ENCODE peak calls at places on chromosomes 2 and 18, in seven cellular contexts. E is cardiac muscle cell, J is left ventricle myocardium inferior, N is suprapubic skin, L is transverse colon, X is HepG2, G is GM12878. D is an unnamed sample. For H3K4me1, the result is how much of the 10 kb centered on the place peaks cover.

GRCh38 chr2:71468279-71469015 is 15.1 kb downstream of the DYSF start:
- DNase-seq in E (no peak), J (no peak), N (no peak), L (no peak), X (no peak), G (no peak), D (no peak)

GRCh38 chr2:133317161-133317560 is 251.1 kb downstream of the NCKAP5 start:
- DNase-seq in E (no peak), J (no peak), N (no peak), L (no peak), X (no peak), G (no peak), D (no peak)

GRCh38 chr18:68840554-68841263 is 42.8 kb downstream of the CCDC102B start:
- DNase-seq in E (no peak), J (no peak), N (no peak), L (no peak), X (peak), G (no peak), D (no peak)

GRCh38 chr2:73297151-73297559 is 3.8 kb upstream of the EGR4 start:
- DNase-seq in E (no peak), J (no peak), N (no peak), L (no peak), X (no peak), G (no peak), D (peak)

GRCh38 chr2:165793779-165794519 is at the start of gene GALNT3:
- DNase-seq in E (peak), J (no peak), N (peak), L (peak), X (no peak), G (no peak), D (no peak)

GRCh38 chr2:128563348-128563687 is 244.7 kb upstream of the HS6ST1 start:
- DNase-seq in E (no peak), J (peak), N (peak), L (peak), X (no peak), G (no peak), D (no peak)

GRCh38 chr2:169131587-169132512 is 62.5 kb downstream of the DHRS9 start:
- DNase-seq in E (no peak), J (no peak), N (no peak), L (no peak), X (peak), G (peak), D (no peak)

GRCh38 chr2:28326469-28326805 is 66.2 kb upstream of the FOSL2 start:
- DNase-seq in E (no peak), J (no peak), N (no peak), L (no peak), X (no peak), G (no peak), D (no peak)

GRCh38 chr2:24400207-24400907 is 40.0 kb upstream of the ITSN2 start:
- DNase-seq in E (no peak), J (no peak), N (no peak), L (no peak), X (no peak), G (no peak), D (no peak)

GRCh38 chr2:168194784-168195522 is 52.4 kb downstream of the STK39 start:
- DNase-seq in E (no peak), J (no peak), N (no peak), L (no peak), X (no peak), G (peak), D (no peak)

GRCh38 chr2:102735431-102736130 is 26.2 kb upstream of the TMEM182 start:
- DNase-seq in E (no peak), J (no peak), N (no peak), L (peak), X (peak), G (no peak), D (no peak)

GRCh38 chr2:168632733-168633132 is 169.7 kb upstream of the NOSTRIN start:
- DNase-seq in E (peak), J (no peak), N (no peak), L (no peak), X (no peak), G (no peak), D (peak)

GRCh38 chr2:112153179-112153490 is 14.9 kb downstream of the FBLN7 start:
- DNase-seq in E (no peak), J (no peak), N (no peak), L (no peak), X (no peak), G (no peak), D (no peak)

GRCh38 chr18:26415631-26416030 is 132.7 kb downstream of the KCTD1 start:
- DNase-seq in E (no peak), J (no peak), N (no peak), L (no peak), X (no peak), G (no peak), D (no peak)

GRCh38 chr2:79670198-79670597 is 157.3 kb downstream of the CTNNA2 start:
- DNase-seq in E (peak), J (no peak), N (no peak), L (no peak), X (peak), G (no peak), D (no peak)

GRCh38 chr2:69994166-69994565 is 32.7 kb upstream of the ASPRV1 start:
- DNase-seq in E (no peak), J (no peak), N (peak), L (no peak), X (no peak), G (no peak), D (no peak)

GRCh38 chr2:100395532-100396350 is 21.7 kb downstream of the CHST10 start:
- DNase-seq in E (no peak), J (no peak), N (no peak), L (no peak), X (no peak), G (no peak), D (no peak)

GRCh38 chr2:58535182-58535581 is 294.1 kb upstream of the FANCL start:
- DNase-seq in E (peak), J (no peak), N (no peak), L (no peak), X (no peak), G (no peak), D (no peak)

GRCh38 chr2:146990311-146990781 is 854.5 kb upstream of the ACVR2A start:
- DNase-seq in E (no peak), J (no peak), N (no peak), L (no peak), X (no peak), G (no peak), D (no peak)

GRCh38 chr18:77102246-77103040 is 30.1 kb downstream of the MBP start:
- DNase-seq in E (no peak), J (no peak), N (no peak), L (no peak), X (no peak), G (peak), D (no peak)

GRCh38 chr2:652881-653480 is 24.2 kb downstream of the TMEM18 start:
- DNase-seq in E (no peak), J (no peak), N (no peak), L (no peak), X (no peak), G (no peak), D (no peak)

GRCh38 chr2:69122271-69122670 is 109.3 kb downstream of the ANTXR1 start:
- DNase-seq in E (no peak), J (no peak), N (no peak), L (no peak), X (no peak), G (no peak), D (no peak)

GRCh38 chr18:78803104-78803503 is 176.5 kb upstream of the SALL3 start:
- DNase-seq in E (no peak), J (no peak), N (no peak), L (no peak), X (no peak), G (no peak), D (no peak)

GRCh38 chr2:101803945-101804696 is 106.6 kb downstream of the MAP4K4 start:
- DNase-seq in E (no peak), J (no peak), N (no peak), L (no peak), X (peak), G (no peak), D (no peak)

GRCh38 chr2:24721470-24721869 is 71.7 kb downstream of the PTRHD1 start:
- DNase-seq in E (no peak), J (peak), N (peak), L (peak), X (no peak), G (peak), D (peak)

GRCh38 chr2:54079331-54079730 is 36.1 kb upstream of the ACYP2 start:
- DNase-seq in E (no peak), J (no peak), N (no peak), L (no peak), X (no peak), G (no peak), D (no peak)

GRCh38 chr2:241869087-241869961 is at the start of gene RTP5:
- DNase-seq in E (no peak), J (peak), N (no peak), L (no peak), X (no peak), G (no peak), D (peak)

GRCh38 chr18:34401775-34402174 is 177.1 kb upstream of the NOL4 start:
- DNase-seq in E (no peak), J (no peak), N (no peak), L (no peak), X (no peak), G (no peak), D (no peak)

GRCh38 chr2:125386074-125386473 is 1269.9 kb upstream of the GYPC start:
- DNase-seq in E (no peak), J (no peak), N (no peak), L (no peak), X (no peak), G (no peak), D (no peak)

GRCh38 chr2:9401059-9401547 is 22.2 kb downstream of the ITGB1BP1 start:
- DNase-seq in E (no peak), J (no peak), N (peak), L (no peak), X (no peak), G (no peak), D (no peak)

GRCh38 chr2:27086722-27087446 is at the start of gene KHK:
- DNase-seq in E (peak), J (peak), N (no peak), L (peak), X (peak), G (no peak), D (peak)

GRCh38 chr2:168210898-168211570 is 36.4 kb downstream of the STK39 start:
- DNase-seq in E (no peak), J (no peak), N (no peak), L (no peak), X (peak), G (no peak), D (no peak)

GRCh38 chr2:39099820-39100728 is 20.8 kb downstream of the SOS1 start:
- DNase-seq in E (no peak), J (no peak), N (no peak), L (no peak), X (no peak), G (no peak), D (no peak)

GRCh38 chr2:8636691-8637636 is 44.9 kb upstream of the ID2 start:
- DNase-seq in E (peak), J (no peak), N (peak), L (no peak), X (no peak), G (no peak), D (no peak)

GRCh38 chr2:99442837-99443236 is 47.0 kb downstream of the REV1 start:
- DNase-seq in E (peak), J (no peak), N (no peak), L (no peak), X (no peak), G (no peak), D (no peak)

GRCh38 chr18:41144444-41144843 is 810.6 kb upstream of the PIK3C3 start:
- DNase-seq in E (no peak), J (no peak), N (no peak), L (no peak), X (no peak), G (no peak), D (no peak)

GRCh38 chr2:10914272-10914693 is 2.5 kb downstream of the KCNF1 start:
- DNase-seq in E (no peak), J (no peak), N (no peak), L (peak), X (no peak), G (no peak), D (no peak)

GRCh38 chr2:106857882-106858478 is 28.0 kb downstream of the ST6GAL2 start:
- DNase-seq in E (no peak), J (no peak), N (no peak), L (no peak), X (no peak), G (no peak), D (no peak)

DNA sequence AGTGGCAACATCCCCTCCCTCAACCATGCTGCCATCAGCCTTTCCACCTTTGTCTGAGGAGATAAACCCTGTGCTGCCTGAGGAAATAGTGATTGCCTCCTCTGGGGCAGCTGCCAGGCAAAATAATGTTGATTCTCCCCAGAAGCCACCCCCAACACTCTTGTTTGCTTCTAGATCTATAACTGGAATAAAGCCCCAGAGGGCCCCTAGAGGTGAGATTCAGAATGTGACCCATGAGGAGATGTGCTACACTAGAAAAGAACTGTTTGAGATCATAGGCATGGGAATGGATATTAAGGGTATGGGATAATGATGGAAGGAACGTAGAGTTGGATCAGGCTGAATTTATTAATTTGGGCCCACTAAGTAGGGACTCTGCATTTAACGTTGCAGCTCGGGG is 116.3 kb upstream of the RMP24 start:
- DNase-seq in E (no peak), J (no peak), N (no peak), L (no peak), X (no peak), G (no peak), D (no peak)
- TF ChIP-seq CTCF in E (no peak), J (no peak), N (no peak), L (no peak), X (no peak), G (no peak), D (no peak)

GRCh38 chr2:233334915-233335314 is 19.4 kb upstream of the DGKD start:
- DNase-seq in E (no peak), J (no peak), N (no peak), L (no peak), X (no peak), G (no peak), D (no peak)

GRCh38 chr2:233338046-233338445 is 16.2 kb upstream of the DGKD start:
- DNase-seq in E (no peak), J (no peak), N (no peak), L (no peak), X (no peak), G (no peak), D (peak)

GRCh38 chr2:233332125-233332524 is 22.2 kb upstream of the DGKD start:
- DNase-seq in E (no peak), J (no peak), N (no peak), L (no peak), X (no peak), G (no peak), D (no peak)

GRCh38 chr2:233338969-233339368 is 15.3 kb upstream of the DGKD start:
- DNase-seq in E (no peak), J (no peak), N (no peak), L (no peak), X (no peak), G (no peak), D (no peak)

GRCh38 chr2:233336541-233336940 is 17.8 kb upstream of the DGKD start:
- DNase-seq in E (no peak), J (no peak), N (no peak), L (peak), X (no peak), G (no peak), D (no peak)
- H3K4me1 ChIP-seq in E (under half), J (under half), N (under half), L (under half), X (under half), G (under half), D (under half)

DNA sequence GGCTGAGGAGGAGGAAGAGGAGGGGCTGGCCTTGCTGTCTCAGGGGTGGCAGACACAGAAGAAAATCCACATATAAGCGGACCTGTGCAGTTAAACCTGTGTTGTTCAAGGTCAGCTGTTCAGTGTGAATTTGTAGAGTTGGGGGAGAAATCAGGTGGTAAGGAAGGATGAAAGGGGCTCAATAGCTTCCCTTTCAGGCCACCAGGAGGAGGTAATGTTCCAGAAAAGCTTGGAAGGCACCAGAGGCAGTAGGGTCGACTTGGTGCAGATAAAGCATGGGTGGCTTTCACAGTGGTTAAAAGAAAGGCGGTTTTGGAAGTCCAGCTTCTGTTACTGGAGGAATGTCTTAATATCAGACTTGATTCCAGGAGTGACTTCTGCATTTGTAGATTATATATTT is 167.4 kb downstream of the THSD7B start:
- DNase-seq in E (peak), J (no peak), N (no peak), L (no peak), X (peak), G (no peak), D (no peak)
- TF ChIP-seq CTCF in E (peak), J (peak), N (no peak), L (peak), X (peak), G (peak), D (peak)

GRCh38 chr2:217920879-217921603 is 81.8 kb downstream of the TNS1 start:
- DNase-seq in E (peak), J (peak), N (no peak), L (no peak), X (no peak), G (no peak), D (peak)
- H3K4me1 ChIP-seq in E (half or more), J (half or more), N (half or more), L (under half), X (half or more), G (under half), D (under half)

GRCh38 chr2:34552337-34552736 is 953.2 kb upstream of the FAM98A start:
- DNase-seq in E (no peak), J (no peak), N (no peak), L (no peak), X (no peak), G (no peak), D (no peak)

GRCh38 chr2:34547340-34547739 is 948.2 kb upstream of the FAM98A start:
- DNase-seq in E (no peak), J (no peak), N (no peak), L (no peak), X (no peak), G (no peak), D (no peak)

GRCh38 chr2:34549710-34550345 is 950.7 kb upstream of the FAM98A start:
- DNase-seq in E (no peak), J (no peak), N (no peak), L (no peak), X (no peak), G (no peak), D (no peak)

GRCh38 chr2:34545486-34546136 is 946.5 kb upstream of the FAM98A start:
- DNase-seq in E (no peak), J (no peak), N (no peak), L (no peak), X (no peak), G (no peak), D (peak)

GRCh38 chr2:34547900-34548299 is 948.8 kb upstream of the FAM98A start:
- DNase-seq in E (no peak), J (no peak), N (no peak), L (no peak), X (no peak), G (no peak), D (no peak)
- TF ChIP-seq CTCF in E (no peak), J (no peak), N (no peak), L (no peak), X (no peak), G (no peak), D (peak)

GRCh38 chr2:177393824-177394614 is 1.4 kb downstream of the AGPS start:
- DNase-seq in E (no peak), J (no peak), N (no peak), L (no peak), X (peak), G (no peak), D (no peak)
- H3K4me1 ChIP-seq in E (under half), J (half or more), N (under half), L (under half), X (half or more), G (under half), D (under half)

DNA sequence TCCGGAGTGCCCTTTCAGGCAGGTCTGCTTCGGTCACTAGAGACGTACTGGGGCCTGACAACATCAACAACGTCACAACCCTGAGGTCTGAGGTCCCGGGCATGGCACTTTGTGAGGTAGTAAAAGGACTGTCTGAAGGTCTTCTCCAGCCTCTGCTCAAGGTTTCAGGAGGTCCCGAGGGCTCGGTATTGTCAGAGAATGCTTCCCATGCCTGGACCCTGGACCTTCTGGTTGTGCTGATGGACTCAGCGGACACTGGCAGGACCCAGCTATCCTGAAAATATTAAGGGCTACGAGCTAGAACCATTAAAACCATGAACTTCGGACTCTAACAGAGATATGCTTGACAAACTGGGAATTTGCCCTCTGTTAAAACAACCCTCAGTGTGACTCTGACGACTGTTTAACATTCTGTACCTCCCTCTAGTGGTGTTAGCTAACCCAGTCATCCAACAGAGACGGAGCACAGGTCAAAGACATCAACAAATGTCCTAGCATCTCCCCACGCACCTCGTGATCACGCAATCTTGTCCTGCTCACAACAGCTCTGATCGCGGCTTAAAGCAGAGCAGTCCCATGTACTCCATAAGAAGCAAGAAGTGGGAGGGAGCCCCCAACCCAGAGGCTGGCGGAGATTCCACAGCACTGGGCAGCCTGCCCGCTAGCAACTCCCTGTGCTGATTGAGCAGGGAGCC is 96.5 kb downstream of the CCDC93 start:
- DNase-seq in E (peak), J (no peak), N (no peak), L (no peak), X (peak), G (no peak), D (no peak)
- TF ChIP-seq CTCF in E (peak), J (no peak), N (no peak), L (no peak), X (peak), G (peak), D (peak)

GRCh38 chr2:46331099-46331766 is 34.0 kb downstream of the EPAS1 start:
- DNase-seq in E (no peak), J (no peak), N (no peak), L (no peak), X (no peak), G (no peak), D (peak)
- H3K4me1 ChIP-seq in E (under half), J (half or more), N (half or more), L (under half), X (half or more), G (under half), D (half or more)

DNA sequence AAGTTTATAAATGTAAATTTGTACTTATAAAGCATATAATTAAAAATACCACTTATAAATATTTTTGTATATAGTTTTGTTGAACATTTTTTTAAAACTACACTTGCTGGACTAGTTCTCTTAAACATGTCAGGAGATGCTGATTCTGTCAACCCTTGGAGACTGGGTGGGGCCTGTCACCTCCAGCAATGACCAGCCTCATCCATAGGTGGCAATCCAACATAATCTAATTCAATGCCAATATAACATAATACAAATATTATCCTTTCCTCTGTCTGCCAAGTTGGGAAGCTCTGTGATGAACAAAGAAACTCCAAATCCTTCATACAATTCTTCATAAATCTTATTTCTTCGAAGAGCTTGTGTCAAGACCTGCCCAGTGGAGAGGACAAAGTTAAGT is 140.4 kb downstream of the RBMS1 start:
- DNase-seq in E (no peak), J (no peak), N (no peak), L (no peak), X (no peak), G (no peak), D (no peak)
- TF ChIP-seq CTCF in E (no peak), J (peak), N (no peak), L (peak), X (peak), G (peak), D (peak)

D was measured in BE2C.